ENCODE peak calls at places on chromosomes 5 and 9, in six cellular contexts. S is amygdala; H is left ventricle myocardium superior; N is Panc1; X is iPS DF 19.7; U is effector memory CD4-positive, alpha-beta T cell. Z is an unnamed sample.

GRCh38 chr9:131676431-131676972 is 63.4 kb downstream of the RAPGEF1 start:
- DNase-seq in S (no peak), H (no peak), N (no peak), X (no peak), U (peak; percentile 54), Z (no peak)

GRCh38 chr9:68530618-68531017 is 10.1 kb downstream of the TMEM252 start:
- DNase-seq in S (no peak), H (peak; percentile 83), N (no peak), X (no peak), U (no peak), Z (no peak)

GRCh38 chr5:175772747-175773533 is 98.4 kb upstream of the CPLX2 start:
- DNase-seq in S (no peak), H (no peak), N (no peak), X (no peak), U (no peak), Z (no peak)

GRCh38 chr5:14870347-14871083 is 1.1 kb downstream of the ANKH start:
- DNase-seq in S (no peak), H (peak; percentile 55), N (no peak), X (no peak), U (peak; percentile 2), Z (no peak)

GRCh38 chr5:179568731-179569130 is 18.4 kb downstream of the RUFY1 start:
- DNase-seq in S (no peak), H (no peak), N (no peak), X (no peak), U (no peak), Z (no peak)

GRCh38 chr5:160188151-160188967 is 40.9 kb upstream of the FABP6 start:
- DNase-seq in S (no peak), H (peak; percentile 76), N (no peak), X (no peak), U (no peak), Z (no peak)

GRCh38 chr5:125023673-125024072 is 277.2 kb upstream of the ZNF608 start:
- DNase-seq in S (no peak), H (no peak), N (no peak), X (no peak), U (no peak), Z (no peak)

GRCh38 chr9:18861599-18862546 is 171.1 kb downstream of the SAXO1 start:
- DNase-seq in S (no peak), H (peak; percentile 44), N (no peak), X (no peak), U (no peak), Z (no peak)

GRCh38 chr9:116149844-116150243 is 3.7 kb upstream of the PAPPA start:
- DNase-seq in S (no peak), H (no peak), N (no peak), X (no peak), U (no peak), Z (no peak)

Z was measured in natural killer cell.